ENCODE peak calls at places on chromosome 3, in four cellular contexts. O is K562, I is H1, X is GM12878. D is an unnamed sample.
A peak's percentile ranks its signal among the peaks of the same experiment; 100 is the strongest.

GRCh38 chr3:186054481-186055399 is 54.1 kb downstream of the ETV5 start:
- DNase-seq in X (no peak), I (no peak), O (no peak), D (no peak)

GRCh38 chr3:130773371-130773770 is 26.7 kb upstream of the PIK3R4 start:
- DNase-seq in I (no peak), O (no peak), X (no peak), D (no peak)

GRCh38 chr3:52153389-52154096 is 680 bp downstream of the POC1A start:
- DNase-seq in O (peak; percentile 34), X (no peak), I (peak; percentile 71), D (peak; percentile 51)

GRCh38 chr3:138629526-138629925 is 21.0 kb downstream of the FAIM start:
- DNase-seq in X (no peak), I (no peak), O (no peak), D (no peak)

GRCh38 chr3:146421814-146422748 is 47.3 kb downstream of the PLSCR2 start:
- DNase-seq in X (no peak), I (no peak), O (no peak), D (no peak)

GRCh38 chr3:126483321-126483761 is 7.7 kb upstream of the ZXDC start:
- DNase-seq in O (no peak), X (no peak), I (no peak), D (no peak)

GRCh38 chr3:128353991-128354687 is 112.6 kb downstream of the DNAJB8 start:
- DNase-seq in I (no peak), X (no peak), O (peak; percentile 26), D (no peak)

GRCh38 chr3:149618151-149619123 is 39.4 kb downstream of the WWTR1 start:
- DNase-seq in O (no peak), I (no peak), X (no peak), D (no peak)

GRCh38 chr3:133161666-133162065 is 123.5 kb downstream of the TMEM108 start:
- DNase-seq in O (no peak), X (no peak), I (no peak), D (no peak)

GRCh38 chr3:23019596-23020300 is 183.4 kb upstream of the UBE2E2 start:
- DNase-seq in O (no peak), I (no peak), X (no peak), D (peak; percentile 47)

GRCh38 chr3:100175637-100176250 is 61.4 kb upstream of the FILIP1L start:
- DNase-seq in I (no peak), X (no peak), O (no peak), D (no peak)

GRCh38 chr3:52527732-52528595 is 5.7 kb downstream of the NT5DC2 start:
- DNase-seq in X (no peak), O (no peak), I (no peak), D (no peak)

GRCh38 chr3:184674626-184675025 is 37.2 kb downstream of the MAGEF1 start:
- DNase-seq in O (no peak), I (no peak), X (no peak), D (no peak)

DNA sequence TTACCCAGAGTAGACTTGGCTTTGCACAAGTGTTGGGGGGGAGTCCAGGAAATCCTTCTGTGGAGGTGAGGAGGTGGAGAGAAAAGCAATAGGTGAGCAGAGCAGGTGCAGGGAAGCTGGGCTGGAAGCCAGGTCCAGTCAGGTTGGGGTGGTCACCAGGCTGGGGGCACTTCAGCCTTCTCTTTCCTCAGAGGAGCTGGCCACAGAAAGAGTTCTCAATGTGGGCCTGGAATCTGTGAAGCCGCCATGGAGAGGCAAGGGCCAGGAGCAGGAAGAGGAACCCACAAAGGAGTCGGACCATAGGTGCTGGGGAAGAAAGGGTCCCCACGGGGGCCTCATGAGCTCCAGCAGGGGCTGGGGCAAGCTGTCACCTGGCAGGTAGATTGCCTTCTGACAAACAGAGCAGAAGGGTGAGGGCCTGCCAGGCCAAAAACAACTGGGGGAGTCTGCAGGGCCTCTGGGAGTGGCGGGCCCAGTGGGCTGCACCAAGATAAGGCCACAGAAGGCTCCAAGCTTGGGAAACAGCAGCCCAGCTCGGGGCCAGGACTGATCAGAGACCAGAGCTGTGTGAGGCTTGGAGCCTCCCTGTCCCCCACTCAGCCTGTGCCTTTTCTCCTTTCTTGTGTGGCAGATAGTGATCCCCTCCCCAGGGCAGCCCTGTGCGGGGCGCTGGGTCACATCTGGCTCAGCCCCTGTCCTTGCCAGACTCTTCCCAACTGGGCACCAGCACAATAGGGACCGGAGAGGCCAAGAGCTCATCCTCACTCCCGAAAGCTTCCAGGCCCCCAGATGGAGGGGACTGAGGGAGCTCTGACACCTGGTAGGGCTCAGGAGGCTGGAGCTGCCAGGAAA is 53.0 kb upstream of the FGD5 start:
- DNase-seq in O (no peak), X (no peak), I (no peak), D (peak; percentile 63)
- H3K9ac ChIP-seq in O (no peak overlapping the region), X (no peak overlapping the region), I (no peak overlapping the region), D (no peak overlapping the region)

GRCh38 chr3:79521221-79521848 is 246.5 kb downstream of the ROBO1 start:
- DNase-seq in X (peak; percentile 5), O (peak; percentile 4), I (no peak), D (peak; percentile 21)
- TF ChIP-seq CHD2 in X (no peak), O (no peak), I (no peak), D (no peak)

GRCh38 chr3:14128724-14129123 is 3.9 kb downstream of the TMEM43 start:
- DNase-seq in O (no peak), X (no peak), I (no peak), D (no peak)
- TF ChIP-seq NRF1 in O (no peak), X (no peak), I (no peak), D (no peak)

GRCh38 chr3:17638351-17638750 is 104.1 kb downstream of the TBC1D5 start:
- DNase-seq in O (no peak), X (no peak), I (no peak), D (no peak)
- H3K9ac ChIP-seq in O (no peak overlapping the region), X (no peak overlapping the region), I (no peak overlapping the region), D (no peak overlapping the region)

DNA sequence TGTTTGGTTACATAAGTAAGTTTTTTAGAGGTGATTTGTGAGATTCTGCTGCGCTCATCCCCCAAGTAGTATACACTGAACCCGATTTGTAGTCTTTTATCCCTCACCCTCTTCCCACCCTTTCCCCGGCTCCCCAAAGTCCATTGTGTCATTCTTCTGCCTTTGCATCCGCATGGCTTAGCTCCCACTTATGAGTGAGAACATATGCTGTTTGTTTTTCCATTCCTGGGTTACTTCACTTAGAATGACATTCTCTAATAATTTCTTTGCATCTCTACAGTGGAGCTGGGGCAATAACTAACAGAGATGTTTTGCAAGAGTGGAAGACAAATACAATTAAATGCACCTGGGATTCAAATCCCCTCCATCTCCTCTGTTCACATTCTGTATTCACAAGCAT is 93.2 kb downstream of the TP63 start:
- DNase-seq in I (no peak), X (no peak), O (no peak), D (no peak)
- TF ChIP-seq CHD2 in I (no peak), X (no peak), O (no peak), D (no peak)

DNA sequence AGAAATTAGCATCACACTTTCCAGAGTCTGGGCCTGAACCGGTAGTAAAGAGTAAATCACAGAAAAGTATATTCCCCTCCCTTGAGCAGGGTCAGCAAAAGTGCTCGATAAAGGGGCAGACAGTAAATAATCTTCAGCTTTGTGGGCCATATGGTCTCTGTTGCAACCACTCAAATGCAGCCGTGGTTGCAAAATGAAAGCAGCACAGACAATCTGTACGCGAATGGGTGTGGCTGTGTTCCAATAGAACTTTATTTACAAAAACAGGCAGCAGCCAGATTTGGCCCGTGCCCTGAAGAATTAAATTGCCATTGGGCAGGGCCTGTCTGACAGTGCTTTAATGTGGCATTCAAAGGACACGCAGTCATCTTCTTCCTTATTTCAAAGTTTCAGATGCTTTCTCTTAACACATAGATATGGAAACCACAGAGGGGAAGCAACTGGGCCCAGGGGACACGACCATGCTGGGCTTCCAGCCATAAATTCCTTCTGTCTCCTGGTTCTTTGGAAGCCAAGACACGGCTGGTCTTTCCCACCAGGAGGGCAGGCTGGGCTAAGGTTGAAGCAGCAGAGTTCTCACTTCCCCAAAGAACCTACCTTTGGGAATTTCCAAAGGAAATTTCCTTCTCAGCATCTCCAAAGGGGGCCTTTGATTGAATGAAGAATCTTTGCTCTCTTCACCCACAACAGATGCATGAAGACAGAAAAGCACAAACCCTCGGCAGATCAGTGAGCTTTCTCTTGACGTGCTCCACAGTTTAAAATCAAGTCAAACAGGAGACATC is 489.8 kb upstream of the PROK2 start:
- DNase-seq in O (no peak), I (no peak), X (no peak), D (no peak)
- TF ChIP-seq NRF1 in O (no peak), I (no peak), X (no peak), D (no peak)

GRCh38 chr3:72102057-72102711 is 317.2 kb upstream of the PROK2 start:
- DNase-seq in X (no peak), O (no peak), I (no peak), D (no peak)
- H3K9ac ChIP-seq in X (no peak overlapping the region), O (no peak overlapping the region), I (no peak overlapping the region), D (no peak overlapping the region)

GRCh38 chr3:114707225-114707860 is 413.5 kb downstream of the TIGIT start:
- DNase-seq in I (no peak), O (no peak), X (no peak), D (no peak)

GRCh38 chr3:114706591-114707224 is 412.9 kb downstream of the TIGIT start:
- DNase-seq in X (no peak), O (no peak), I (no peak), D (no peak)

GRCh38 chr3:114712728-114713492 is 419.1 kb downstream of the TIGIT start:
- DNase-seq in I (no peak), X (no peak), O (no peak), D (no peak)

GRCh38 chr3:114711321-114711891 is 417.6 kb downstream of the TIGIT start:
- DNase-seq in X (no peak), I (no peak), O (no peak), D (no peak)

DNA sequence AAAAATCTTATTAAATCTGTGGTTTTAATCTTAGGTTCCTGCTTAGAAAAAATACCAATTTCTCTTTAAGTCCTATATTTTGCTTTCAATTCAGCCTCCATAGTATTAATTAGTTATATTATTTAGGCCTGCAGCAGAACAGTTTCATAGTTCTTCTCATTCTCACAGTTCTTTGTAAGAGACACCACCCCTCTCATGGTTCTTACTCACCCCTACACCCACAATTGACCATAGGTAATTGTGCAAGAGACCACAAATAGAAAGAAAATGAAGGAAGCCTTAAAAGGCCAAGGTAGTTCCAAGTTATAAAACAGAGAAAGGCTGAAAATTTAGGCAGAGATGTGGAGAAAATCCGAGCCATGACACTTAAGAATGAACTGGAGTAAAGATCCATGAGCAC is 415.3 kb downstream of the TIGIT start:
- DNase-seq in O (no peak), I (no peak), X (no peak), D (no peak)
- TF ChIP-seq CHD2 in O (no peak), I (no peak), X (no peak), D (no peak)

D was measured in SK-N-SH.